ENCODE peak calls at places on chromosomes 11 and 22, in eight cellular contexts. I, W, B, E, L, G, S and J are unnamed samples.

GRCh38 chr11:61334434-61335354 is 1.7 kb downstream of the TKFC start:
- DNase-seq in I (no peak), W (no peak), B (no peak), E (no peak), L (no peak), G (no peak), S (no peak), J (peak)

GRCh38 chr22:29716814-29717213 is 3.0 kb upstream of the CABP7 start:
- DNase-seq in I (peak), W (no peak), B (no peak), E (peak), L (peak), G (peak), S (peak), J (peak)

GRCh38 chr11:85167471-85167870 is 459.7 kb downstream of the DLG2 start:
- DNase-seq in I (no peak), W (no peak), B (no peak), E (no peak), L (no peak), G (no peak), S (no peak), J (no peak)

GRCh38 chr22:19719488-19720021 is 3.8 kb upstream of the GP1BB start:
- DNase-seq in I (no peak), W (no peak), B (no peak), E (no peak), L (no peak), G (peak), S (no peak), J (no peak)

GRCh38 chr11:17552392-17553248 is 5.6 kb downstream of the OTOG start:
- DNase-seq in I (no peak), W (no peak), B (no peak), E (no peak), L (no peak), G (no peak), S (no peak), J (no peak)

GRCh38 chr11:72078477-72078876 is 1.9 kb downstream of the NUMA1 start:
- DNase-seq in I (no peak), W (no peak), B (no peak), E (no peak), L (no peak), G (no peak), S (no peak), J (no peak)

GRCh38 chr11:2825886-2826678 is 59.5 kb downstream of the CDKN1C start:
- DNase-seq in I (peak), W (no peak), B (peak), E (peak), L (no peak), G (peak), S (no peak), J (peak)

GRCh38 chr11:61041755-61042518 is 60.4 kb upstream of the CD5 start:
- DNase-seq in I (peak), W (no peak), B (no peak), E (peak), L (peak), G (peak), S (peak), J (peak)

GRCh38 chr11:5343474-5344335 is at the start of gene OR51B5:
- DNase-seq in I (no peak), W (no peak), B (no peak), E (no peak), L (no peak), G (no peak), S (no peak), J (no peak)

GRCh38 chr22:44957267-44957905 is 52.4 kb downstream of the PHF21B start:
- DNase-seq in I (no peak), W (no peak), B (no peak), E (no peak), L (no peak), G (no peak), S (no peak), J (no peak)

GRCh38 chr11:108617055-108617454 is 23.5 kb upstream of the EXPH5 start:
- DNase-seq in I (no peak), W (no peak), B (no peak), E (no peak), L (no peak), G (no peak), S (no peak), J (no peak)

GRCh38 chr11:99142237-99142636 is 121.5 kb downstream of the CNTN5 start:
- DNase-seq in I (no peak), W (no peak), B (no peak), E (no peak), L (no peak), G (no peak), S (no peak), J (no peak)

GRCh38 chr11:73478737-73479347 is 102.6 kb downstream of the RELT start:
- DNase-seq in I (no peak), W (no peak), B (no peak), E (no peak), L (peak), G (no peak), S (peak), J (no peak)

GRCh38 chr11:16876840-16877239 is 137.4 kb downstream of the PLEKHA7 start:
- DNase-seq in I (no peak), W (no peak), B (no peak), E (no peak), L (no peak), G (no peak), S (no peak), J (no peak)

GRCh38 chr22:40720538-40721256 is 41.4 kb downstream of the MCHR1 start:
- DNase-seq in I (no peak), W (no peak), B (no peak), E (no peak), L (peak), G (no peak), S (no peak), J (no peak)

GRCh38 chr11:83721286-83721685 is 435.1 kb upstream of the CCDC90B start:
- DNase-seq in I (no peak), W (no peak), B (no peak), E (no peak), L (no peak), G (no peak), S (no peak), J (no peak)

GRCh38 chr11:36501236-36501635 is 8.8 kb downstream of the TRAF6 start:
- DNase-seq in I (no peak), W (no peak), B (no peak), E (no peak), L (no peak), G (no peak), S (no peak), J (no peak)

GRCh38 chr22:32819120-32819519 is 17.6 kb downstream of the TIMP3 start:
- DNase-seq in I (no peak), W (no peak), B (no peak), E (no peak), L (no peak), G (no peak), S (no peak), J (no peak)

GRCh38 chr11:86134580-86135318 is 65.9 kb upstream of the PICALM start:
- DNase-seq in I (no peak), W (no peak), B (no peak), E (no peak), L (no peak), G (no peak), S (no peak), J (no peak)

GRCh38 chr11:124543145-124543544 is 309 bp downstream of the OR8B12 start:
- DNase-seq in I (no peak), W (no peak), B (no peak), E (no peak), L (no peak), G (no peak), S (no peak), J (no peak)

GRCh38 chr11:73760066-73760679 is 701 bp downstream of the RAB6A start:
- DNase-seq in I (peak), W (peak), B (no peak), E (peak), L (peak), G (peak), S (peak), J (peak)

GRCh38 chr11:65934014-65934413 is 11.3 kb upstream of the TSGA10IP start:
- DNase-seq in I (no peak), W (no peak), B (no peak), E (no peak), L (no peak), G (no peak), S (no peak), J (no peak)

GRCh38 chr11:121672630-121673487 is 220.1 kb upstream of the SORL1-AS1 start:
- DNase-seq in I (no peak), W (no peak), B (no peak), E (peak), L (no peak), G (peak), S (no peak), J (peak)

GRCh38 chr11:109970516-109971183 is 122.5 kb upstream of the ZC3H12C start:
- DNase-seq in I (no peak), W (no peak), B (no peak), E (no peak), L (no peak), G (no peak), S (no peak), J (no peak)

GRCh38 chr11:114482114-114482513 is 42.8 kb downstream of the REXO2 start:
- DNase-seq in I (no peak), W (no peak), B (no peak), E (no peak), L (no peak), G (no peak), S (no peak), J (peak)

GRCh38 chr22:30386960-30387848 is at the start of gene RNF215:
- DNase-seq in I (peak), W (peak), B (no peak), E (peak), L (peak), G (peak), S (peak), J (peak)

GRCh38 chr11:28257761-28258160 is 149.6 kb downstream of the METTL15 start:
- DNase-seq in I (no peak), W (no peak), B (no peak), E (no peak), L (no peak), G (no peak), S (no peak), J (no peak)

GRCh38 chr22:38144025-38144405 is 33.5 kb upstream of the BAIAP2L2 start:
- DNase-seq in I (no peak), W (no peak), B (no peak), E (no peak), L (peak), G (no peak), S (no peak), J (no peak)

GRCh38 chr11:120011836-120012235 is 126.1 kb downstream of the TRIM29 start:
- DNase-seq in I (no peak), W (no peak), B (no peak), E (no peak), L (no peak), G (no peak), S (no peak), J (no peak)

GRCh38 chr11:121671276-121672168 is 218.8 kb upstream of the SORL1-AS1 start:
- DNase-seq in I (no peak), W (no peak), B (no peak), E (no peak), L (no peak), G (no peak), S (no peak), J (peak)

GRCh38 chr11:126284829-126285228 is 1.9 kb downstream of the TIRAP start:
- DNase-seq in I (peak), W (no peak), B (peak), E (no peak), L (peak), G (no peak), S (peak), J (no peak)

GRCh38 chr11:119750056-119750455 is 21.1 kb upstream of the NECTIN1 start:
- DNase-seq in I (no peak), W (no peak), B (no peak), E (no peak), L (no peak), G (no peak), S (no peak), J (no peak)

GRCh38 chr11:37988031-37988430 is 1390.0 kb upstream of the RAG2 start:
- DNase-seq in I (no peak), W (no peak), B (no peak), E (no peak), L (no peak), G (no peak), S (no peak), J (no peak)

GRCh38 chr11:121651267-121651625 is 198.5 kb upstream of the SORL1-AS1 start:
- DNase-seq in I (no peak), W (no peak), B (no peak), E (no peak), L (no peak), G (no peak), S (peak), J (no peak)

GRCh38 chr11:19432370-19433163 is 191.8 kb upstream of the E2F8 start:
- DNase-seq in I (peak), W (no peak), B (peak), E (no peak), L (no peak), G (no peak), S (no peak), J (no peak)

GRCh38 chr22:27022256-27022655 is 364.9 kb downstream of the MIAT start:
- DNase-seq in I (no peak), W (no peak), B (no peak), E (no peak), L (no peak), G (no peak), S (no peak), J (no peak)

GRCh38 chr22:31344369-31345330 is 1.5 kb downstream of the PATZ1 start:
- DNase-seq in I (peak), W (peak), B (no peak), E (peak), L (no peak), G (peak), S (peak), J (peak)

GRCh38 chr11:34302046-34302921 is 55.5 kb downstream of the ABTB2 start:
- DNase-seq in I (no peak), W (no peak), B (peak), E (no peak), L (no peak), G (no peak), S (no peak), J (no peak)

GRCh38 chr22:43257549-43257948 is 70.6 kb upstream of the TTLL12 start:
- DNase-seq in I (no peak), W (no peak), B (no peak), E (no peak), L (no peak), G (no peak), S (no peak), J (no peak)

GRCh38 chr11:47376543-47377371 is 1.6 kb downstream of the SPI1 start:
- DNase-seq in I (peak), W (no peak), B (no peak), E (peak), L (no peak), G (no peak), S (no peak), J (no peak)
- H3K4me3 ChIP-seq in I (no peak), W (peak), B (no peak), E (peak), L (no peak), G (peak), S (no peak), J (no peak)

GRCh38 chr11:279966-280761 is 2.0 kb downstream of the NLRP6 start:
- DNase-seq in I (peak), W (no peak), B (no peak), E (no peak), L (peak), G (peak), S (no peak), J (no peak)
- TF ChIP-seq CTCF in I (no peak), W (no peak), B (no peak), E (no peak), L (no peak), G (no peak), S (no peak), J (no peak)

DNA sequence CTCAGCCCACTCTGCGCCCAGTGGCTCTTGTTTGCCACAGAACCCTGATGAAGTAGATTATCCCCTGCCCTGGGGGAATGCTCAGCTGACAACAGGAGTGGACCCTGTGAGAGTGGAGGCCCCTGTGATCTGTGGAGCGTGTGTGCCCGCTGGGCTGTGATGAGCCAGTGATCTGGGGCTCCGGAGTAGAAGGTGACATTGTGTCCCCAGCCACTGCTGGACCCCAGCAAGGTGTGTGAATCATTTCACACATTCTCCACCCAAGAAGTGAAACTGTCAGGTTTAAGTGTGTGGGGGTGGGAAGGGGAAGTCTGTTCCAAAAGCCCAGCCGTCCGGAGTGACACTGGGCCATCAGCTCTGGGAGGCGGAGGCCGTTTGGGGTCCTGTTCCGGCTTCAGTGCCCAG is 33.1 kb upstream of the GRAMD4 start:
- DNase-seq in I (peak), W (no peak), B (no peak), E (no peak), L (no peak), G (no peak), S (no peak), J (no peak)
- H3K4me3 ChIP-seq in I (no peak), W (no peak), B (no peak), E (peak), L (no peak), G (no peak), S (no peak), J (no peak)

DNA sequence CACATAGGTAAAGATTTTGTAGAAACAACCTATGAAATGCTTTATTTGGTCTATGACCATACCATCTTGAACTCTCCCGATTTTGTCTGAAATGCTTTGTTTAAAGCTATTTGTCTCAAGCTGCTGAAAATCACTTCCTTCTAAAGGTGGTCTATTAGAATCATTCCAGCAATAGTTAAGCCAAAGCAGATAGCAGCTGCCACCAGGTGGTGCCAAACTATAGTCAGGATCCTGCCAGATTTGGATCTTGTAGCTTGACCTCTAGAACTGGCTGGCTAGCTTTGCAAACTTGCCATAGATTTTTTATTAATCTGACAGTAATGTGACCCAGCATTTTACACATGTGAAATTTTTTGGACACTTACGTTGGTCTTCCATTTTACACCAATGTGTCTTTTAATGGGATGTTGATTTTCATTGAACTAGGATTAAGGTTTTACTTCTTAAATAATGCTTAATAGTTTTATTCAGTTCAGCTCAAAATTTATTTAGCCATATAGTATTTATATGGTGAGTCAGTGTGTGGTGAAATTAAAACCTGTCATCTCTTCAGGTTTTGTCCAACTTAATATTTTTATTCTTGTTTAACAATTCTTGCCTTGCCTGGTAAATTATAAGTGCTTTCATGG is 19.7 kb downstream of the CTR9 start:
- DNase-seq in I (peak), W (peak), B (no peak), E (peak), L (peak), G (peak), S (peak), J (peak)
- TF ChIP-seq CTCF in I (peak), W (peak), B (peak), E (peak), L (peak), G (peak), S (peak), J (peak)

GRCh38 chr22:50314081-50314454 is 6.6 kb upstream of the PLXNB2 start:
- DNase-seq in I (no peak), W (no peak), B (no peak), E (no peak), L (no peak), G (no peak), S (no peak), J (no peak)
- H3K4me3 ChIP-seq in I (no peak), W (no peak), B (no peak), E (peak), L (no peak), G (no peak), S (no peak), J (no peak)

GRCh38 chr11:39374963-39375698 is 2084.3 kb downstream of the LRRC4C start:
- DNase-seq in I (no peak), W (no peak), B (no peak), E (no peak), L (peak), G (no peak), S (no peak), J (no peak)
- TF ChIP-seq CTCF in I (peak), W (peak), B (no peak), E (peak), L (peak), G (peak), S (peak), J (peak)

GRCh38 chr22:36419177-36419911 is 31.6 kb upstream of the MYH9 start:
- DNase-seq in I (peak), W (no peak), B (no peak), E (peak), L (no peak), G (peak), S (peak), J (peak)
- H3K4me3 ChIP-seq in I (no peak), W (peak), B (no peak), E (peak), L (no peak), G (peak), S (peak), J (no peak)

GRCh38 chr11:47552581-47553416 is at the start of gene CELF1:
- DNase-seq in I (peak), W (peak), B (no peak), E (peak), L (peak), G (peak), S (peak), J (peak)
- TF ChIP-seq CTCF in I (peak), W (peak), B (peak), E (peak), L (peak), G (peak), S (peak), J (peak)

GRCh38 chr11:30581646-30582045 is 4.5 kb downstream of the MPPED2 start:
- DNase-seq in I (no peak), W (no peak), B (no peak), E (no peak), L (no peak), G (no peak), S (no peak), J (no peak)
- H3K4me3 ChIP-seq in I (no peak), W (no peak), B (no peak), E (no peak), L (no peak), G (no peak), S (no peak), J (no peak)

DNA sequence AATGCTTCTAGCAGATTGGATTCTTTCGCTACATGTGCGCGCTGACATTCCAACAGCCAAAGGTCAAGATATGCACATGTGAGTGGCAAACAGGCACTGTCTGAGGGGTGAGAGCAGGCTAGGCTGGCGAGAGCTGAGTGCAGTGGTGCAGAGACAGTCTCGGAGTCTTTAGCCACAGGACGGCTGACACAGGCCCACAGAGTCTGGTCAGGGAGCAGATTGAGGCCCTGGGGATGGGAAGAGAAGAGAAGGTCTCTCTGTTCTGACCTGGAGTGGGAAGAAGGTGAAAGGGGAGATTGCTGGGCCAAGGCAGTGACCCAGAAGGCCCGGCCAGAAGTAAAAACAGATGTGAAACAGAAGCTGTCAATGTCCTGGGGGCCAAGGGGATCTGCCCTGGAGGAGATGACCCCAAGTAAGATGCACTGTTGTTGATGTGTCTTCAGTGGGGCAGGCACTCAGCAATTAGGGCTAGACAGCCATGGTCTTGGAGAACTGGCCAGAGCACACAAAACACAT is 197.8 kb downstream of the ETS1 start:
- DNase-seq in I (no peak), W (no peak), B (no peak), E (peak), L (no peak), G (peak), S (no peak), J (no peak)
- TF ChIP-seq CTCF in I (no peak), W (no peak), B (no peak), E (no peak), L (no peak), G (no peak), S (no peak), J (no peak)